ENCODE peak calls at places on chromosomes 3 and 15, in four cellular contexts. S is body of pancreas, Z is mesendoderm, J is GM23338. N is an unnamed sample.
A peak's percentile ranks its signal among the peaks of the same experiment; 100 is the strongest.

GRCh38 chr15:25784876-25785642 is 78.1 kb downstream of the ATP10A start:
- DNase-seq in S (no peak), Z (peak; percentile 74), J (no peak), N (peak; percentile 87)

GRCh38 chr3:101189786-101190185 is 130.6 kb downstream of the IMPG2 start:
- DNase-seq in S (no peak), Z (no peak), J (no peak), N (no peak)

GRCh38 chr15:93233710-93234109 is 144.7 kb upstream of the RGMA start:
- DNase-seq in S (no peak), Z (no peak), J (no peak), N (no peak)

GRCh38 chr3:71389911-71390573 is 193.5 kb downstream of the FOXP1 start:
- DNase-seq in S (peak; percentile 78), Z (peak; percentile 33), J (peak; percentile 71), N (peak; percentile 85)

GRCh38 chr3:10505050-10505790 is at the start of gene ATP2B2:
- DNase-seq in S (no peak), Z (peak; percentile 21), J (peak; percentile 77), N (no peak)

GRCh38 chr3:64011685-64012084 is 11.6 kb downstream of the PSMD6 start:
- DNase-seq in S (peak; percentile 65), Z (no peak), J (no peak), N (peak; percentile 87)

GRCh38 chr15:101118615-101119014 is 133.2 kb downstream of the CHSY1 start:
- DNase-seq in S (no peak), Z (no peak), J (peak; percentile 59), N (no peak)

GRCh38 chr3:9412293-9412692 is 14.9 kb downstream of the SETD5 start:
- DNase-seq in S (no peak), Z (no peak), J (no peak), N (no peak)

GRCh38 chr3:89565098-89565497 is 457.7 kb downstream of the EPHA3 start:
- DNase-seq in S (no peak), Z (no peak), J (no peak), N (peak; percentile 55)

GRCh38 chr15:80990955-80991354 is 1.3 kb upstream of the MESD start:
- DNase-seq in S (no peak), Z (no peak), J (no peak), N (no peak)

GRCh38 chr3:168218600-168218999 is 122.9 kb upstream of the GOLIM4 start:
- DNase-seq in S (no peak), Z (no peak), J (no peak), N (no peak)

GRCh38 chr15:42154576-42155355 is 1.7 kb downstream of the PLA2G4F start:
- DNase-seq in S (no peak), Z (no peak), J (no peak), N (no peak)

GRCh38 chr3:108598375-108598774 is 8.9 kb downstream of the DZIP3 start:
- DNase-seq in S (no peak), Z (no peak), J (no peak), N (no peak)

GRCh38 chr3:47421741-47422649 is 41.2 kb downstream of the PTPN23 start:
- DNase-seq in S (peak; percentile 61), Z (peak; percentile 50), J (no peak), N (peak; percentile 6)

GRCh38 chr3:141321109-141321497 is 47.2 kb upstream of the ZBTB38 start:
- DNase-seq in S (no peak), Z (no peak), J (no peak), N (peak; percentile 53)

GRCh38 chr3:11019116-11019515 is 26.6 kb downstream of the SLC6A1 start:
- DNase-seq in S (no peak), Z (no peak), J (no peak), N (no peak)

GRCh38 chr3:129560931-129561594 is 18.1 kb downstream of the H1-8 start:
- DNase-seq in S (peak; percentile 55), Z (no peak), J (no peak), N (peak; percentile 58)
- H3K27ac ChIP-seq in S (peak overlapping the region; percentile 39), Z (no peak overlapping the region), J (no peak overlapping the region), N (peak overlapping the region; percentile 34)

DNA sequence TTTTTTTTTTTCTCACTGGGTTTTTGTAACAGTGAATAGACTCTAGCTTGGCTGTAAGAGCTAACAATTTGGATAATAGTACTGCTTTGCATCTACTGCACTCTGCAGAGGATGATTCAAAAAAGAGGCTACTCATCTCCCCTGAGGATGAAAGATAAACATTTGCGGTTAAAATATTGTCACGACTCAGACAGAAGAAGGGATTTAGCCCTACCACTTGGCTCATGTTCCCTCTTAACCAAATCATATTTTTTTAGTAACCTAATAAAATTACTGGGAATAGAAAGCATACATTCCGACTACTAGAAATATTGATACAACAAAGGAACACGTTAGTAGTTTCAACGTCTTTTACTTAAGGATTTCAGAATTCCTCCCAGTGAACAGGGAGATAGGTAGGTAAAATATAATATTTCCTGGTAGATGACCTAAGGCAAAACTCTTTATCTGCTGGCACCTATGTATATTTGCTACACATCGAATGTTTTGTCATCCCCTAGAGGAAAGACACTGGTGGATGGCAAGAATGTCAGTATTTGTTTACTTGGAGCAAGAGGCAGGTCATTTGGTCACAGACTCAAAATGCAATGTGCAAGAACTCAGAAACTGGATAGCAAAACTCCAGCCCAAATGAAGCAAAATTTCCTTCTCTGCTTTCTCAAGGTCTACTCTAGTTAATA is 110.8 kb downstream of the GREM1 start:
- DNase-seq in S (no peak), Z (no peak), J (no peak), N (peak; percentile 88)
- H3K27ac ChIP-seq in S (no peak overlapping the region), Z (no peak overlapping the region), J (no peak overlapping the region), N (peak overlapping the region; percentile 88)

GRCh38 chr15:86316216-86316615 is 236.5 kb downstream of the AGBL1 start:
- DNase-seq in S (no peak), Z (no peak), J (no peak), N (no peak)
- H3K27ac ChIP-seq in S (no peak overlapping the region), Z (no peak overlapping the region), J (no peak overlapping the region), N (no peak overlapping the region)

GRCh38 chr3:157126365-157126764 is 33.6 kb downstream of the CCNL1 start:
- DNase-seq in S (no peak), Z (no peak), J (no peak), N (no peak)

GRCh38 chr3:157128771-157129671 is 30.9 kb downstream of the CCNL1 start:
- DNase-seq in S (peak; percentile 46), Z (peak; percentile 77), J (peak; percentile 40), N (peak; percentile 75)

GRCh38 chr3:157127268-157127667 is 32.7 kb downstream of the CCNL1 start:
- DNase-seq in S (no peak), Z (no peak), J (peak; percentile 41), N (peak; percentile 54)

GRCh38 chr3:157129782-157130137 is 30.2 kb downstream of the CCNL1 start:
- DNase-seq in S (peak; percentile 14), Z (peak; percentile 77), J (peak; percentile 46), N (peak; percentile 42)

DNA sequence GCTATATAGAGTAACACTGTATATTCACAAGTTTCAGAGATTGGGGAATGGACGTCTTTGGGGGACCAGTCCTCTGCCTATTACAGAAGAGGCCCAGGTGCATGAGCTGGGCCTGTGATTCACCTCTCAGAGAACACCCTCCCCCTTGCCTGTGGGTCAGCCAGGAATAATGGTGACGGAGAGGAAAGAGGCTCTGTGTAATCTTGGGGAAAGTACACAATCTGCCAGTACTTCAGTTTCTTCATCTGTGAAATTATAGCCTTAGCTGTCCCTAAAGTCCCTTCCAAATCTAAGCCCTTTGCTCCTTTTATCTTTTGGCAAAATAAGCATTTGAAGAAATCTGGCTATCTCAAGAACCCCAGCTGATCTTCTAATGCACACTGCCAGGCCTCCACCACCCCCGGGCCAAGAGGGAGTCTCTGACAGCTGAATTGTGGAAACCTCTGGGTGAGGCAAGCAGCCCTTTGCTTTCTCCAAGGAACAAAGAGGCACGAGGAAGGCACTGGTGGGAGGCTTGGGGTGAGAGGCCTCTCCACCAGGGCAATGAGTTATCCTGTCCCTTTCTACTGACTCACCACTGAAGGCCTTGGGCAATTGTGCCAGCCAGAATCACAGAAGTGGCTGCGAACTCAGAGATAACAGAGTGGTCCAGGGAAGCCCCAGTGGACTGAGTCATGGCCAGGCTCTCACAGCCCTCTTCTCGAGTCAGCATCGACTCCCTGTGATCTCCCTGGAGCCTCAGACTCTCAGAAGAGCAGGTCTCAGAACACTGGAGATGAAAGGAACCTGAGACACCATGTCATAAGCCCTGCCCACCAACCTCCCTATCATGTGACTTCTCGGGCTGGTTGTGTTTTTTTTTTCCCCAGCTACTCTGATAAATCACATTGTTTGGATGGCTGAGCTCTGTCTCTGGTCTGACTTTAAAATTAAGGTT is 31.8 kb downstream of the CCNL1 start:
- DNase-seq in S (peak; percentile 69), Z (peak; percentile 86), J (no peak), N (peak; percentile 86)
- H3K27ac ChIP-seq in S (peak overlapping the region; percentile 93), Z (no peak overlapping the region), J (no peak overlapping the region), N (peak overlapping the region; percentile 97)

GRCh38 chr15:99487337-99487730 is 78.5 kb upstream of the MEF2A start:
- DNase-seq in S (no peak), Z (no peak), J (no peak), N (no peak)
- H3K27ac ChIP-seq in S (no peak overlapping the region), Z (no peak overlapping the region), J (no peak overlapping the region), N (no peak overlapping the region)

GRCh38 chr15:85414495-85414894 is 34.1 kb downstream of the AKAP13 start:
- DNase-seq in S (no peak), Z (no peak), J (no peak), N (no peak)
- H3K27ac ChIP-seq in S (no peak overlapping the region), Z (no peak overlapping the region), J (no peak overlapping the region), N (peak overlapping the region; percentile 82)

GRCh38 chr15:76339302-76340197 is 3.0 kb downstream of the ISL2 start:
- DNase-seq in S (no peak), Z (peak; percentile 48), J (peak; percentile 60), N (peak; percentile 24)

GRCh38 chr15:76336254-76337046 is at the start of gene ISL2:
- DNase-seq in S (peak; percentile 36), Z (peak; percentile 96), J (peak; percentile 97), N (no peak)

GRCh38 chr15:76337047-76337738 is 620 bp downstream of the ISL2 start:
- DNase-seq in S (no peak), Z (peak; percentile 56), J (peak; percentile 33), N (no peak)

GRCh38 chr15:76338555-76339301 is 2.2 kb downstream of the ISL2 start:
- DNase-seq in S (no peak), Z (peak; percentile 11), J (no peak), N (no peak)

GRCh38 chr15:76337739-76338554 is 1.4 kb downstream of the ISL2 start:
- DNase-seq in S (no peak), Z (peak; percentile 63), J (peak; percentile 59), N (no peak)
- H3K27ac ChIP-seq in S (no peak overlapping the region), Z (no peak overlapping the region), J (no peak overlapping the region), N (no peak overlapping the region)

GRCh38 chr15:75112848-75113492 is 88.7 kb upstream of the C15orf39 start:
- DNase-seq in S (no peak), Z (no peak), J (no peak), N (no peak)

GRCh38 chr15:75114796-75115195 is 86.9 kb upstream of the C15orf39 start:
- DNase-seq in S (no peak), Z (no peak), J (no peak), N (no peak)

GRCh38 chr15:75109731-75110130 is 86.3 kb downstream of the PPCDC start:
- DNase-seq in S (no peak), Z (no peak), J (no peak), N (no peak)

GRCh38 chr15:75114327-75114726 is 87.4 kb upstream of the C15orf39 start:
- DNase-seq in S (no peak), Z (no peak), J (no peak), N (no peak)

DNA sequence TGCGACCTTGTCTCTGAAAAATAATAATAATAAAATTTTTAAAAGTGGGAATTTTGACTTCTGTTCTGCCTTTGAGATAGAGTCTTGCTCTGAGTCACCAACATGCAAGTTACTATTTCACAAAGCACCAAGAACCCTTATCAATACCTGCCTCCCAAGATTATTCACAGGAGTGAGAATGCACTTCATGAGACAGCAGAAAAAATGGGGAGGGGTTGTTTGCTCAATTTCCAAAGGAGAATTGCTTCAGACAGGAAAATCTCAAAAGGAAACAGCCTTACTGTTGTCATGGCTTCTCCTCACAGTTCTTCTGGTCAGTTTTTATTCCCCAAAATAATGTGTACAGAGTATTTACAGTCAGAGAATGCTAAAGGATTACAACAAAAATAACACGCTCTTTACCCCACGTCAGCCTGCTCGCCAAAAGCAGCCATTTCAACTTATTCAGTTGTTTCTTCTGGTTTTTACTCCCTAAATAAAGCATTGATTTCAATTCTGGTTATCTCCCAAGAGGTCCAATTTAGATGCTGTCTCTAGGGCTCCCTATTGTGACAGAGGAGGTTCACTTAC is 89.0 kb downstream of the PPCDC start:
- DNase-seq in S (no peak), Z (no peak), J (no peak), N (no peak)
- H3K27ac ChIP-seq in S (no peak overlapping the region), Z (no peak overlapping the region), J (no peak overlapping the region), N (no peak overlapping the region)

N was measured in astrocyte.